ENCODE peak calls at places on chromosome 15, in seven cellular contexts. X is fibroblast of lung; W is pancreas; P is LHCN-M2; D is fibroblast of mammary gland; E is kidney epithelial cell; U is activated T-cell treated with anti-CD3 and anti-CD28 coated beads, Interleukin-2, amount 50 U/mL, for 72 hours. S is an unnamed sample.

GRCh38 chr15:91376016-91376415 is 276.0 kb downstream of the SV2B start:
- DNase-seq in P (no peak), D (no peak), E (no peak), X (no peak), W (no peak), U (no peak), S (no peak)

GRCh38 chr15:39598958-39599845 is 18.3 kb downstream of the THBS1 start:
- DNase-seq in E (no peak), D (peak), P (peak), W (no peak), U (no peak), X (peak), S (no peak)

GRCh38 chr15:42324308-42324707 is 35.0 kb upstream of the CAPN3 start:
- DNase-seq in W (no peak), X (peak), P (peak), U (no peak), E (no peak), D (peak), S (no peak)

GRCh38 chr15:70083946-70084345 is 13.8 kb downstream of the TLE3 start:
- DNase-seq in X (no peak), E (no peak), U (peak), P (no peak), D (no peak), W (no peak), S (no peak)

GRCh38 chr15:95912280-95912625 is 418.2 kb upstream of the NR2F2 start:
- DNase-seq in D (no peak), W (no peak), P (peak), E (no peak), U (no peak), X (no peak), S (no peak)

GRCh38 chr15:96585634-96586386 is 255.3 kb downstream of the NR2F2 start:
- DNase-seq in P (peak), U (no peak), W (no peak), D (peak), E (no peak), X (peak), S (no peak)

GRCh38 chr15:75620776-75621536 is 4.6 kb downstream of the SNUPN start:
- DNase-seq in D (peak), W (no peak), X (peak), E (no peak), P (peak), U (no peak), S (peak)

GRCh38 chr15:59298255-59298856 is 74.3 kb downstream of the MYO1E start:
- DNase-seq in X (no peak), E (peak), P (no peak), D (peak), U (peak), W (no peak), S (no peak)

GRCh38 chr15:29134641-29135071 is 135.0 kb downstream of the NSMCE3 start:
- DNase-seq in D (no peak), E (no peak), U (no peak), P (no peak), W (peak), X (no peak), S (no peak)

GRCh38 chr15:33278816-33279612 is 31.8 kb upstream of the RYR3 start:
- DNase-seq in X (peak), E (peak), D (peak), P (peak), W (no peak), U (no peak), S (no peak)

GRCh38 chr15:42498212-42499038 is 3.0 kb downstream of the SNAP23 start:
- DNase-seq in D (no peak), U (no peak), E (no peak), W (no peak), X (no peak), P (no peak), S (no peak)

GRCh38 chr15:51672100-51672731 is 9.1 kb upstream of the SCG3 start:
- DNase-seq in D (no peak), P (no peak), U (no peak), W (no peak), X (no peak), E (no peak), S (no peak)

GRCh38 chr15:98649621-98649995 is 1.3 kb downstream of the IGF1R start:
- DNase-seq in E (no peak), P (peak), X (peak), W (peak), D (no peak), U (peak), S (peak)

GRCh38 chr15:60905587-60905986 is 323.5 kb downstream of the RORA start:
- DNase-seq in U (peak), P (no peak), D (no peak), E (no peak), W (no peak), X (no peak), S (no peak)

GRCh38 chr15:101642361-101642760 is 9.8 kb downstream of the TM2D3 start:
- DNase-seq in E (no peak), X (no peak), D (no peak), P (no peak), U (no peak), W (no peak), S (no peak)

GRCh38 chr15:40844543-40844981 is 714 bp downstream of the SPINT1 start:
- DNase-seq in P (no peak), U (peak), E (no peak), X (no peak), D (no peak), W (peak), S (no peak)

GRCh38 chr15:57033715-57034439 is 115.4 kb downstream of the TCF12 start:
- DNase-seq in E (no peak), X (no peak), W (no peak), D (no peak), P (no peak), U (no peak), S (no peak)

GRCh38 chr15:47384316-47384715 is 333.0 kb upstream of the SEMA6D start:
- DNase-seq in P (no peak), U (no peak), X (peak), E (peak), D (peak), W (no peak), S (no peak)

GRCh38 chr15:88987951-88988671 is 74.9 kb upstream of the MFGE8 start:
- DNase-seq in U (no peak), X (no peak), E (no peak), P (no peak), D (no peak), W (no peak), S (no peak)

GRCh38 chr15:63348392-63348791 is 33.3 kb downstream of the CA12 start:
- DNase-seq in D (peak), W (peak), U (no peak), X (peak), P (peak), E (no peak), S (peak)

GRCh38 chr15:74780523-74780982 is 1.3 kb upstream of the CSK start:
- DNase-seq in D (no peak), X (no peak), W (no peak), P (no peak), U (no peak), E (no peak), S (no peak)

GRCh38 chr15:92392966-92393286 is 755 bp upstream of the ST8SIA2 start:
- DNase-seq in P (no peak), U (no peak), E (no peak), W (no peak), X (no peak), D (no peak), S (no peak)

S was measured in ureter.